ENCODE peak calls at places on chromosomes 6 and 20, in five cellular contexts. One of them, this sample, is unnamed.
A peak's percentile ranks its signal among the peaks of the same experiment; 100 is the strongest.

GRCh38 chr20:51757226-51757625 is 11.0 kb downstream of the ATP9A start:
- DNase-seq in ecto neural progenitor cell: no peak
- DNase-seq in stimulated activated CD8-positive, alpha-beta memory T cell treated with anti-CD3 and anti-CD28 coated beads, Interleukin-7, amount 100 ng/mL, for 1 hour: no peak
- DNase-seq in DMS79 treated with DMSO at 0.1 percent for 48 hours: no peak
- DNase-seq in heart right ventricle: no peak
- DNase-seq in this sample: no peak

GRCh38 chr6:32664827-32665362 is 1.6 kb downstream of the HLA-DQB1 start:
- DNase-seq in ecto neural progenitor cell: peak; percentile 59
- DNase-seq in stimulated activated CD8-positive, alpha-beta memory T cell treated with anti-CD3 and anti-CD28 coated beads, Interleukin-7, amount 100 ng/mL, for 1 hour: no peak
- DNase-seq in DMS79 treated with DMSO at 0.1 percent for 48 hours: no peak
- DNase-seq in heart right ventricle: peak; percentile 41
- DNase-seq in this sample: peak; percentile 21

GRCh38 chr6:63352587-63353281 is 33.0 kb upstream of the LGSN start:
- DNase-seq in ecto neural progenitor cell: peak; percentile 50
- DNase-seq in stimulated activated CD8-positive, alpha-beta memory T cell treated with anti-CD3 and anti-CD28 coated beads, Interleukin-7, amount 100 ng/mL, for 1 hour: no peak
- DNase-seq in DMS79 treated with DMSO at 0.1 percent for 48 hours: no peak
- DNase-seq in heart right ventricle: no peak
- DNase-seq in this sample: no peak

GRCh38 chr20:33493076-33493766 is 3.3 kb downstream of the CBFA2T2 start:
- DNase-seq in ecto neural progenitor cell: no peak
- DNase-seq in stimulated activated CD8-positive, alpha-beta memory T cell treated with anti-CD3 and anti-CD28 coated beads, Interleukin-7, amount 100 ng/mL, for 1 hour: no peak
- DNase-seq in DMS79 treated with DMSO at 0.1 percent for 48 hours: no peak
- DNase-seq in heart right ventricle: no peak
- DNase-seq in this sample: no peak

GRCh38 chr6:111585241-111585968 is 20.3 kb downstream of the TRAF3IP2 start:
- DNase-seq in ecto neural progenitor cell: no peak
- DNase-seq in stimulated activated CD8-positive, alpha-beta memory T cell treated with anti-CD3 and anti-CD28 coated beads, Interleukin-7, amount 100 ng/mL, for 1 hour: no peak
- DNase-seq in DMS79 treated with DMSO at 0.1 percent for 48 hours: peak; percentile 75
- DNase-seq in heart right ventricle: no peak
- DNase-seq in this sample: no peak

GRCh38 chr6:163340201-163340887 is 74.2 kb upstream of the QKI start:
- DNase-seq in ecto neural progenitor cell: no peak
- DNase-seq in stimulated activated CD8-positive, alpha-beta memory T cell treated with anti-CD3 and anti-CD28 coated beads, Interleukin-7, amount 100 ng/mL, for 1 hour: no peak
- DNase-seq in DMS79 treated with DMSO at 0.1 percent for 48 hours: no peak
- DNase-seq in heart right ventricle: no peak
- DNase-seq in this sample: no peak

GRCh38 chr20:15851576-15852075 is 721.6 kb downstream of the KIF16B start:
- DNase-seq in ecto neural progenitor cell: no peak
- DNase-seq in stimulated activated CD8-positive, alpha-beta memory T cell treated with anti-CD3 and anti-CD28 coated beads, Interleukin-7, amount 100 ng/mL, for 1 hour: no peak
- DNase-seq in DMS79 treated with DMSO at 0.1 percent for 48 hours: no peak
- DNase-seq in heart right ventricle: no peak
- DNase-seq in this sample: no peak

GRCh38 chr6:115773741-115774140 is 286.9 kb downstream of the FRK start:
- DNase-seq in ecto neural progenitor cell: no peak
- DNase-seq in stimulated activated CD8-positive, alpha-beta memory T cell treated with anti-CD3 and anti-CD28 coated beads, Interleukin-7, amount 100 ng/mL, for 1 hour: no peak
- DNase-seq in DMS79 treated with DMSO at 0.1 percent for 48 hours: no peak
- DNase-seq in heart right ventricle: no peak
- DNase-seq in this sample: no peak

GRCh38 chr6:162576009-162576408 is 151.6 kb downstream of the PRKN start:
- DNase-seq in ecto neural progenitor cell: no peak
- DNase-seq in stimulated activated CD8-positive, alpha-beta memory T cell treated with anti-CD3 and anti-CD28 coated beads, Interleukin-7, amount 100 ng/mL, for 1 hour: no peak
- DNase-seq in DMS79 treated with DMSO at 0.1 percent for 48 hours: no peak
- DNase-seq in heart right ventricle: no peak
- DNase-seq in this sample: no peak

GRCh38 chr6:159604443-159604956 is 88.5 kb downstream of the SOD2 start:
- DNase-seq in ecto neural progenitor cell: no peak
- DNase-seq in stimulated activated CD8-positive, alpha-beta memory T cell treated with anti-CD3 and anti-CD28 coated beads, Interleukin-7, amount 100 ng/mL, for 1 hour: no peak
- DNase-seq in DMS79 treated with DMSO at 0.1 percent for 48 hours: no peak
- DNase-seq in heart right ventricle: no peak
- DNase-seq in this sample: no peak

GRCh38 chr6:133047706-133048105 is 193.5 kb upstream of the EYA4 start:
- DNase-seq in ecto neural progenitor cell: no peak
- DNase-seq in stimulated activated CD8-positive, alpha-beta memory T cell treated with anti-CD3 and anti-CD28 coated beads, Interleukin-7, amount 100 ng/mL, for 1 hour: no peak
- DNase-seq in DMS79 treated with DMSO at 0.1 percent for 48 hours: no peak
- DNase-seq in heart right ventricle: no peak
- DNase-seq in this sample: no peak

GRCh38 chr6:51846531-51846930 is 240.9 kb downstream of the PKHD1 start:
- DNase-seq in ecto neural progenitor cell: no peak
- DNase-seq in stimulated activated CD8-positive, alpha-beta memory T cell treated with anti-CD3 and anti-CD28 coated beads, Interleukin-7, amount 100 ng/mL, for 1 hour: no peak
- DNase-seq in DMS79 treated with DMSO at 0.1 percent for 48 hours: no peak
- DNase-seq in heart right ventricle: no peak
- DNase-seq in this sample: no peak

GRCh38 chr20:7742479-7742878 is 197.8 kb downstream of the HAO1 start:
- DNase-seq in ecto neural progenitor cell: no peak
- DNase-seq in stimulated activated CD8-positive, alpha-beta memory T cell treated with anti-CD3 and anti-CD28 coated beads, Interleukin-7, amount 100 ng/mL, for 1 hour: no peak
- DNase-seq in DMS79 treated with DMSO at 0.1 percent for 48 hours: no peak
- DNase-seq in heart right ventricle: no peak
- DNase-seq in this sample: no peak

GRCh38 chr6:28446818-28447511 is 3.7 kb upstream of the ZSCAN23 start:
- DNase-seq in ecto neural progenitor cell: peak; percentile 78
- DNase-seq in stimulated activated CD8-positive, alpha-beta memory T cell treated with anti-CD3 and anti-CD28 coated beads, Interleukin-7, amount 100 ng/mL, for 1 hour: no peak
- DNase-seq in DMS79 treated with DMSO at 0.1 percent for 48 hours: peak; percentile 50
- DNase-seq in heart right ventricle: no peak
- DNase-seq in this sample: no peak

GRCh38 chr20:40191573-40191972 is 497.5 kb downstream of the MAFB start:
- DNase-seq in ecto neural progenitor cell: no peak
- DNase-seq in stimulated activated CD8-positive, alpha-beta memory T cell treated with anti-CD3 and anti-CD28 coated beads, Interleukin-7, amount 100 ng/mL, for 1 hour: no peak
- DNase-seq in DMS79 treated with DMSO at 0.1 percent for 48 hours: no peak
- DNase-seq in heart right ventricle: no peak
- DNase-seq in this sample: no peak

GRCh38 chr6:135630789-135631376 is 133.3 kb upstream of the AHI1 start:
- DNase-seq in ecto neural progenitor cell: no peak
- DNase-seq in stimulated activated CD8-positive, alpha-beta memory T cell treated with anti-CD3 and anti-CD28 coated beads, Interleukin-7, amount 100 ng/mL, for 1 hour: no peak
- DNase-seq in DMS79 treated with DMSO at 0.1 percent for 48 hours: no peak
- DNase-seq in heart right ventricle: no peak
- DNase-seq in this sample: peak; percentile 18

GRCh38 chr20:46093531-46093930 is 3.8 kb upstream of the NCOA5 start:
- DNase-seq in ecto neural progenitor cell: no peak
- DNase-seq in stimulated activated CD8-positive, alpha-beta memory T cell treated with anti-CD3 and anti-CD28 coated beads, Interleukin-7, amount 100 ng/mL, for 1 hour: no peak
- DNase-seq in DMS79 treated with DMSO at 0.1 percent for 48 hours: no peak
- DNase-seq in heart right ventricle: no peak
- DNase-seq in this sample: no peak

GRCh38 chr6:54112171-54112650 is 968 bp downstream of the MLIP start:
- DNase-seq in ecto neural progenitor cell: no peak
- DNase-seq in stimulated activated CD8-positive, alpha-beta memory T cell treated with anti-CD3 and anti-CD28 coated beads, Interleukin-7, amount 100 ng/mL, for 1 hour: no peak
- DNase-seq in DMS79 treated with DMSO at 0.1 percent for 48 hours: no peak
- DNase-seq in heart right ventricle: no peak
- DNase-seq in this sample: no peak

GRCh38 chr6:80404889-80405288 is 298.4 kb downstream of the BCKDHB start:
- DNase-seq in ecto neural progenitor cell: no peak
- DNase-seq in stimulated activated CD8-positive, alpha-beta memory T cell treated with anti-CD3 and anti-CD28 coated beads, Interleukin-7, amount 100 ng/mL, for 1 hour: no peak
- DNase-seq in DMS79 treated with DMSO at 0.1 percent for 48 hours: no peak
- DNase-seq in heart right ventricle: no peak
- DNase-seq in this sample: no peak

GRCh38 chr20:25055711-25056492 is 2.0 kb downstream of the ACSS1 start:
- DNase-seq in ecto neural progenitor cell: no peak
- DNase-seq in stimulated activated CD8-positive, alpha-beta memory T cell treated with anti-CD3 and anti-CD28 coated beads, Interleukin-7, amount 100 ng/mL, for 1 hour: no peak
- DNase-seq in DMS79 treated with DMSO at 0.1 percent for 48 hours: peak; percentile 17
- DNase-seq in heart right ventricle: no peak
- DNase-seq in this sample: peak; percentile 60

GRCh38 chr20:59047938-59048680 is 5.5 kb upstream of the PRELID3B start:
- DNase-seq in ecto neural progenitor cell: no peak
- DNase-seq in stimulated activated CD8-positive, alpha-beta memory T cell treated with anti-CD3 and anti-CD28 coated beads, Interleukin-7, amount 100 ng/mL, for 1 hour: no peak
- DNase-seq in DMS79 treated with DMSO at 0.1 percent for 48 hours: no peak
- DNase-seq in heart right ventricle: no peak
- DNase-seq in this sample: no peak

GRCh38 chr6:125904871-125905270 is 51.7 kb upstream of the HINT3 start:
- DNase-seq in ecto neural progenitor cell: no peak
- DNase-seq in stimulated activated CD8-positive, alpha-beta memory T cell treated with anti-CD3 and anti-CD28 coated beads, Interleukin-7, amount 100 ng/mL, for 1 hour: no peak
- DNase-seq in DMS79 treated with DMSO at 0.1 percent for 48 hours: no peak
- DNase-seq in heart right ventricle: no peak
- DNase-seq in this sample: no peak

GRCh38 chr6:137475103-137475502 is 19.1 kb downstream of the OLIG3 start:
- DNase-seq in ecto neural progenitor cell: no peak
- DNase-seq in stimulated activated CD8-positive, alpha-beta memory T cell treated with anti-CD3 and anti-CD28 coated beads, Interleukin-7, amount 100 ng/mL, for 1 hour: no peak
- DNase-seq in DMS79 treated with DMSO at 0.1 percent for 48 hours: no peak
- DNase-seq in heart right ventricle: no peak
- DNase-seq in this sample: no peak

GRCh38 chr6:122381494-122382083 is 17.9 kb upstream of the HSF2 start:
- DNase-seq in ecto neural progenitor cell: peak; percentile 58
- DNase-seq in stimulated activated CD8-positive, alpha-beta memory T cell treated with anti-CD3 and anti-CD28 coated beads, Interleukin-7, amount 100 ng/mL, for 1 hour: peak; percentile 12
- DNase-seq in DMS79 treated with DMSO at 0.1 percent for 48 hours: peak; percentile 32
- DNase-seq in heart right ventricle: no peak
- DNase-seq in this sample: peak; percentile 69

GRCh38 chr6:41726876-41727275 is 8.5 kb downstream of the TFEB start:
- DNase-seq in ecto neural progenitor cell: no peak
- DNase-seq in stimulated activated CD8-positive, alpha-beta memory T cell treated with anti-CD3 and anti-CD28 coated beads, Interleukin-7, amount 100 ng/mL, for 1 hour: no peak
- DNase-seq in DMS79 treated with DMSO at 0.1 percent for 48 hours: no peak
- DNase-seq in heart right ventricle: no peak
- DNase-seq in this sample: no peak

GRCh38 chr6:84461461-84461860 is 234.0 kb upstream of the CEP162 start:
- DNase-seq in ecto neural progenitor cell: no peak
- DNase-seq in stimulated activated CD8-positive, alpha-beta memory T cell treated with anti-CD3 and anti-CD28 coated beads, Interleukin-7, amount 100 ng/mL, for 1 hour: no peak
- DNase-seq in DMS79 treated with DMSO at 0.1 percent for 48 hours: no peak
- DNase-seq in heart right ventricle: no peak
- DNase-seq in this sample: no peak

GRCh38 chr20:56003966-56004365 is 1.4 kb downstream of the CBLN4 start:
- DNase-seq in ecto neural progenitor cell: peak; percentile 70
- DNase-seq in stimulated activated CD8-positive, alpha-beta memory T cell treated with anti-CD3 and anti-CD28 coated beads, Interleukin-7, amount 100 ng/mL, for 1 hour: no peak
- DNase-seq in DMS79 treated with DMSO at 0.1 percent for 48 hours: no peak
- DNase-seq in heart right ventricle: no peak
- DNase-seq in this sample: peak; percentile 42

GRCh38 chr6:160992323-160993314 is 1.1 kb downstream of the MAP3K4 start:
- DNase-seq in ecto neural progenitor cell: peak; percentile 78
- DNase-seq in stimulated activated CD8-positive, alpha-beta memory T cell treated with anti-CD3 and anti-CD28 coated beads, Interleukin-7, amount 100 ng/mL, for 1 hour: peak; percentile 2
- DNase-seq in DMS79 treated with DMSO at 0.1 percent for 48 hours: peak; percentile 79
- DNase-seq in heart right ventricle: no peak
- DNase-seq in this sample: no peak

GRCh38 chr6:142187209-142187608 is 40.1 kb downstream of the VTA1 start:
- DNase-seq in ecto neural progenitor cell: no peak
- DNase-seq in stimulated activated CD8-positive, alpha-beta memory T cell treated with anti-CD3 and anti-CD28 coated beads, Interleukin-7, amount 100 ng/mL, for 1 hour: no peak
- DNase-seq in DMS79 treated with DMSO at 0.1 percent for 48 hours: peak; percentile 30
- DNase-seq in heart right ventricle: peak; percentile 39
- DNase-seq in this sample: no peak

GRCh38 chr20:38147751-38148150 is 17.3 kb downstream of the TGM2 start:
- DNase-seq in ecto neural progenitor cell: no peak
- DNase-seq in stimulated activated CD8-positive, alpha-beta memory T cell treated with anti-CD3 and anti-CD28 coated beads, Interleukin-7, amount 100 ng/mL, for 1 hour: no peak
- DNase-seq in DMS79 treated with DMSO at 0.1 percent for 48 hours: no peak
- DNase-seq in heart right ventricle: no peak
- DNase-seq in this sample: no peak

GRCh38 chr20:24389686-24390085 is 79.7 kb upstream of the SYNDIG1 start:
- DNase-seq in ecto neural progenitor cell: no peak
- DNase-seq in stimulated activated CD8-positive, alpha-beta memory T cell treated with anti-CD3 and anti-CD28 coated beads, Interleukin-7, amount 100 ng/mL, for 1 hour: peak; percentile 6
- DNase-seq in DMS79 treated with DMSO at 0.1 percent for 48 hours: no peak
- DNase-seq in heart right ventricle: no peak
- DNase-seq in this sample: no peak

GRCh38 chr20:47744803-47745202 is 40.5 kb downstream of the SULF2 start:
- DNase-seq in ecto neural progenitor cell: no peak
- DNase-seq in stimulated activated CD8-positive, alpha-beta memory T cell treated with anti-CD3 and anti-CD28 coated beads, Interleukin-7, amount 100 ng/mL, for 1 hour: no peak
- DNase-seq in DMS79 treated with DMSO at 0.1 percent for 48 hours: no peak
- DNase-seq in heart right ventricle: no peak
- DNase-seq in this sample: no peak